ENCODE peak calls at places on chromosomes 16 and 17, in nine cellular contexts. G is heart right ventricle, M is GM23248, V is neural progenitor cell, W is aorta, Z is IMR-90, S is neuronal stem cell, J is mucosa of descending colon, U is tibial artery. P is an unnamed sample. For H3K9me3, the result is how much of the 10 kb centered on the place peaks cover.

GRCh38 chr17:30970757-30971567 is at the start of gene RNF135:
- DNase-seq in G (peak), M (peak), V (peak), W (peak), Z (peak), S (peak), J (peak), U (peak), P (peak)

GRCh38 chr16:49557070-49557446 is 183.5 kb downstream of the C16orf78 start:
- DNase-seq in G (no peak), M (no peak), V (peak), W (no peak), Z (no peak), S (peak), J (no peak), U (no peak), P (no peak)

GRCh38 chr16:69186642-69187386 is at the start of gene SNTB2:
- DNase-seq in G (peak), M (peak), V (peak), W (peak), Z (peak), S (peak), J (peak), U (peak), P (peak)

GRCh38 chr17:521168-521525 is 168.5 kb upstream of the RPH3AL start:
- DNase-seq in G (no peak), M (no peak), V (no peak), W (no peak), Z (peak), S (no peak), J (no peak), U (no peak), P (no peak)

GRCh38 chr17:74526681-74527080 is 4.6 kb downstream of the CD300LB start:
- DNase-seq in G (no peak), M (no peak), V (no peak), W (no peak), Z (no peak), S (no peak), J (no peak), U (no peak), P (no peak)

GRCh38 chr17:67520282-67520906 is 143.3 kb downstream of the PITPNC1 start:
- DNase-seq in G (no peak), M (peak), V (no peak), W (no peak), Z (peak), S (no peak), J (no peak), U (peak), P (no peak)

GRCh38 chr16:88770459-88771293 is 14.3 kb downstream of the PIEZO1 start:
- DNase-seq in G (peak), M (no peak), V (peak), W (no peak), Z (peak), S (peak), J (peak), U (no peak), P (peak)

GRCh38 chr16:82750078-82750477 is 123.3 kb downstream of the CDH13 start:
- DNase-seq in G (no peak), M (no peak), V (no peak), W (no peak), Z (peak), S (no peak), J (no peak), U (no peak), P (no peak)

GRCh38 chr17:7354262-7354781 is 634 bp upstream of the TMEM95 start:
- DNase-seq in G (no peak), M (peak), V (peak), W (no peak), Z (peak), S (no peak), J (no peak), U (no peak), P (peak)

GRCh38 chr16:70302745-70303144 is 3.8 kb downstream of the DDX19B start:
- DNase-seq in G (no peak), M (no peak), V (no peak), W (no peak), Z (no peak), S (no peak), J (no peak), U (no peak), P (peak)

GRCh38 chr17:48505788-48506187 is 25.0 kb downstream of the HOXB1 start:
- DNase-seq in G (no peak), M (peak), V (no peak), W (no peak), Z (peak), S (no peak), J (no peak), U (no peak), P (peak)

GRCh38 chr16:47976609-47977180 is 179.1 kb downstream of the ABCC12 start:
- DNase-seq in G (no peak), M (no peak), V (no peak), W (no peak), Z (no peak), S (no peak), J (no peak), U (no peak), P (no peak)

GRCh38 chr16:35188288-35189155 is 1729.1 kb downstream of the TP53TG3F start:
- DNase-seq in G (no peak), M (no peak), V (no peak), W (no peak), Z (no peak), S (no peak), J (peak), U (no peak), P (no peak)

GRCh38 chr17:43701318-43701743 is 39.6 kb upstream of the MEOX1 start:
- DNase-seq in G (no peak), M (peak), V (no peak), W (no peak), Z (peak), S (no peak), J (no peak), U (no peak), P (peak)

GRCh38 chr16:47359478-47359877 is 101.4 kb downstream of the ITFG1 start:
- DNase-seq in G (peak), M (peak), V (no peak), W (no peak), Z (no peak), S (no peak), J (no peak), U (no peak), P (no peak)

GRCh38 chr16:90020260-90020837 is 1.1 kb upstream of the DBNDD1 start:
- DNase-seq in G (no peak), M (no peak), V (no peak), W (no peak), Z (peak), S (no peak), J (no peak), U (no peak), P (no peak)

GRCh38 chr17:19645608-19646250 is 2.8 kb upstream of the ALDH3A2 start:
- DNase-seq in G (peak), M (peak), V (peak), W (no peak), Z (no peak), S (peak), J (no peak), U (peak), P (peak)

GRCh38 chr16:53209489-53209888 is 154.7 kb downstream of the CHD9 start:
- DNase-seq in G (no peak), M (peak), V (no peak), W (no peak), Z (no peak), S (no peak), J (no peak), U (no peak), P (no peak)

GRCh38 chr17:6543079-6544010 is 13.0 kb downstream of the PITPNM3 start:
- DNase-seq in G (no peak), M (no peak), V (no peak), W (peak), Z (no peak), S (no peak), J (no peak), U (no peak), P (no peak)

GRCh38 chr16:68332411-68333121 is 21.7 kb downstream of the PRMT7 start:
- DNase-seq in G (peak), M (peak), V (no peak), W (peak), Z (peak), S (no peak), J (no peak), U (peak), P (no peak)

GRCh38 chr17:333626-334396 is 18.8 kb downstream of the RPH3AL start:
- DNase-seq in G (peak), M (no peak), V (peak), W (peak), Z (peak), S (no peak), J (peak), U (peak), P (no peak)

GRCh38 chr17:50637829-50638571 is 3.3 kb downstream of the ABCC3 start:
- DNase-seq in G (no peak), M (no peak), V (no peak), W (peak), Z (no peak), S (no peak), J (peak), U (no peak), P (peak)

GRCh38 chr16:69451166-69451565 is 26.7 kb downstream of the CYB5B start:
- DNase-seq in G (no peak), M (no peak), V (no peak), W (no peak), Z (no peak), S (no peak), J (no peak), U (no peak), P (peak)

GRCh38 chr16:85437161-85438052 is 175.7 kb upstream of the GSE1 start:
- DNase-seq in G (no peak), M (peak), V (peak), W (no peak), Z (no peak), S (no peak), J (peak), U (peak), P (no peak)

GRCh38 chr17:58317421-58318064 is 11.1 kb downstream of the TSPOAP1 start:
- DNase-seq in G (no peak), M (peak), V (peak), W (peak), Z (peak), S (no peak), J (no peak), U (peak), P (peak)

GRCh38 chr16:53071748-53072301 is 17.0 kb downstream of the CHD9 start:
- DNase-seq in G (peak), M (no peak), V (no peak), W (no peak), Z (no peak), S (no peak), J (no peak), U (peak), P (no peak)

GRCh38 chr16:35102780-35103403 is 1643.5 kb downstream of the TP53TG3F start:
- DNase-seq in G (no peak), M (peak), V (no peak), W (no peak), Z (no peak), S (no peak), J (no peak), U (no peak), P (no peak)

GRCh38 chr16:79076039-79076767 is 524.3 kb downstream of the MAF start:
- DNase-seq in G (no peak), M (no peak), V (no peak), W (no peak), Z (no peak), S (no peak), J (no peak), U (no peak), P (no peak)

GRCh38 chr16:86517033-86517432 is 6.7 kb downstream of the FOXF1 start:
- DNase-seq in G (no peak), M (no peak), V (no peak), W (peak), Z (peak), S (no peak), J (no peak), U (no peak), P (no peak)
- H3K4me3 ChIP-seq in G (no peak), M (no peak), V (no peak), W (no peak), Z (peak), S (no peak), J (no peak), U (no peak), P (no peak)

GRCh38 chr16:3305109-3306068 is at the start of the genes TIGD7 and ZNF75A:
- DNase-seq in G (peak), M (peak), V (peak), W (peak), Z (peak), S (peak), J (peak), U (peak), P (peak)
- H3K9me3 ChIP-seq in G (under half), M (under half), V (under half), W (under half), Z (under half), S (under half), J (half or more), U (half or more), P (under half)

GRCh38 chr16:10936585-10936984 is 5.7 kb downstream of the DEXI start:
- DNase-seq in G (no peak), M (no peak), V (no peak), W (peak), Z (no peak), S (no peak), J (no peak), U (no peak), P (no peak)

GRCh38 chr16:10938844-10939648 is 3.2 kb downstream of the DEXI start:
- DNase-seq in G (no peak), M (no peak), V (no peak), W (no peak), Z (no peak), S (no peak), J (no peak), U (no peak), P (no peak)

GRCh38 chr16:10935491-10935890 is 6.8 kb downstream of the DEXI start:
- DNase-seq in G (no peak), M (no peak), V (no peak), W (no peak), Z (no peak), S (no peak), J (no peak), U (no peak), P (no peak)

GRCh38 chr16:10938321-10938720 is 3.9 kb downstream of the DEXI start:
- DNase-seq in G (no peak), M (peak), V (no peak), W (peak), Z (no peak), S (no peak), J (no peak), U (no peak), P (no peak)

DNA sequence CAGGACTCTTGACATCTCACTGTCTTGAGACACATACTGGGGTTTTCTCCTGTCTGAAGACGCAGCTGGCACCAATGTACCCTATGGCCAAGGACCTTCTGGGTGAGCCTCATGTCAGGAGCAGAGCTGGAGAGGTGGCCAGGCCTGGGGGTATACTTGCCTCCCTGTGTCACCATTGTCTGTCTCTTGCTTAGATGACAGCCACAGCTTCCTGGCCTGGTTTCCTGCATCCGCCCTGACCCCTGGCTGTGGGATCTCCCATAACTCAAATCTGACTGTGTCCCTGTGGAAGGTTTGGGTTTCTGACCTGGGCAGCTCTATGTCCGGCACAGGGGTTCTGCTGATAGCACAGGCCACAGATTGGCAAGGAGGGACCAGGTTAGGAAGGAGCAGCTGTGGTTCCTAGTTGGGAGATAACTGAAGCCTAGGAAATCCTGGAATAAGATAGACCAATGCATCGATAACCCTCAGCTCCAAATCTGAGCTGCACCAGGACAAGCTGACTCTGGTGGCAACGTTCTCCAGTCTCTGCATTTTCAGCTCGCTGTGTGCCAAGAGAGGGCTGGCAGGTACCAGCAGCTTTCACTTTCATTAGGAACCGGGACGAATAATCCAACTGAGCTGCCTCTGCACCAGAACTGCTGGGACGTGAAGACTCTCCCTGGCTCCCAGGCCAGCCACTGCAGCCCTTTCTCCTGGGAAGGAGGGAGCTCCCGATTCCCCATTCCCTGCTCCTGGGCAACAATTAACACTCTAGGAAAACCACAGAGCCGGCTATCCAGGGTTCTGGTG is 5.0 kb downstream of the DEXI start:
- DNase-seq in G (no peak), M (peak), V (no peak), W (peak), Z (no peak), S (no peak), J (no peak), U (no peak), P (no peak)
- H3K4me3 ChIP-seq in G (peak), M (peak), V (no peak), W (peak), Z (no peak), S (no peak), J (no peak), U (peak), P (no peak)

GRCh38 chr16:64321066-64321465 is 800.8 kb downstream of the CDH11 start:
- DNase-seq in G (no peak), M (no peak), V (no peak), W (no peak), Z (no peak), S (no peak), J (no peak), U (no peak), P (no peak)

GRCh38 chr16:64317601-64318000 is 804.3 kb downstream of the CDH11 start:
- DNase-seq in G (no peak), M (no peak), V (no peak), W (no peak), Z (no peak), S (no peak), J (no peak), U (no peak), P (no peak)

DNA sequence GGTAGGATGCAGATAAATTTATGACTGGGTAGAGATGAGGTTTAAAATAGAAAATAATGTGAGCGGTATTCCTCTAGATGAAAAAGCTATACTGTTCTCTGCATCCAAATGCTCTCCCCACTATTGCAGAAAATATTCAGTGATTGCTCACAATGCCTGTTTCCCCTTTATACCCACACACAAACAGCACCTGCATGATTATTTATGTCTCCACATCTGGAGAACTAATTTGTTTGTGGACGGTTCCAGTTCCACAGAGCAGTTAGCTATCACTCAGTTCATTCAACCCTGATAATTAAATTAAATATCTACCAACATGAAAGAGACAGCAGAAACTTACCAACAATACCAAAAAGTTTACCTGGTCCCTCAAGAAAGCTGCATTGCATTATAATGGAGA is 800.0 kb downstream of the CDH11 start:
- DNase-seq in G (no peak), M (no peak), V (no peak), W (no peak), Z (no peak), S (no peak), J (no peak), U (no peak), P (no peak)
- H3K9me3 ChIP-seq in G (under half), M (under half), V (under half), W (under half), Z (under half), S (under half), J (under half), U (under half), P (under half)

GRCh38 chr17:17523001-17523713 is 27.0 kb upstream of the RASD1 start:
- DNase-seq in G (no peak), M (no peak), V (peak), W (no peak), Z (no peak), S (no peak), J (no peak), U (no peak), P (no peak)
- H3K4me3 ChIP-seq in G (no peak), M (no peak), V (no peak), W (no peak), Z (no peak), S (no peak), J (no peak), U (no peak), P (no peak)